ENCODE peak calls at places on chromosomes 5 and 9, in eight cellular contexts. U is fibroblast of lung, X is upper lobe of right lung, B is left ventricle myocardium inferior, G is heart right ventricle, V is colonic mucosa, T is ascending aorta, M is H9. R is an unnamed sample.

GRCh38 chr5:163682226-163682625 is 176.8 kb downstream of the MAT2B start:
- DNase-seq in T (no peak), G (no peak), X (no peak), U (peak; percentile 9), V (no peak), B (no peak), M (no peak), R (no peak)

GRCh38 chr9:2085719-2086515 is 70.8 kb downstream of the SMARCA2 start:
- DNase-seq in T (no peak), M (no peak), G (no peak), V (no peak), U (peak; percentile 47), X (no peak), B (no peak), R (no peak)

GRCh38 chr5:126015244-126016054 is 407.8 kb upstream of the GRAMD2B start:
- DNase-seq in G (no peak), X (no peak), V (no peak), M (no peak), T (no peak), U (peak; percentile 93), B (no peak), R (no peak)

GRCh38 chr9:15420796-15421195 is 1.9 kb upstream of the SNAPC3 start:
- DNase-seq in B (no peak), X (no peak), M (no peak), U (peak; percentile 17), G (no peak), T (no peak), V (no peak), R (no peak)

GRCh38 chr9:13915591-13916301 is 398.2 kb downstream of the NFIB start:
- DNase-seq in V (no peak), T (no peak), X (no peak), G (no peak), B (no peak), U (peak; percentile 76), M (no peak), R (no peak)

GRCh38 chr9:7115606-7116005 is 357.8 kb downstream of the KDM4C start:
- DNase-seq in B (no peak), U (no peak), T (no peak), G (no peak), M (no peak), V (no peak), X (no peak), R (no peak)

GRCh38 chr9:15104826-15105420 is 194.7 kb upstream of the FREM1 start:
- DNase-seq in X (no peak), U (peak; percentile 23), G (no peak), B (no peak), T (no peak), M (peak; percentile 41), V (peak; percentile 33), R (peak; percentile 8)

GRCh38 chr9:124621371-124622328 is 114.5 kb upstream of the NR5A1 start:
- DNase-seq in V (no peak), T (no peak), M (no peak), X (no peak), U (peak; percentile 84), G (no peak), B (no peak), R (no peak)

GRCh38 chr5:168282120-168282519 is 9.3 kb upstream of the WWC1 start:
- DNase-seq in M (peak; percentile 47), G (no peak), V (no peak), B (no peak), X (peak; percentile 82), U (peak; percentile 54), T (no peak), R (no peak)

GRCh38 chr5:61603211-61603908 is 271.3 kb downstream of the ZSWIM6 start:
- DNase-seq in T (no peak), G (peak; percentile 50), X (no peak), V (no peak), U (peak; percentile 48), B (peak; percentile 41), M (peak; percentile 44), R (no peak)

GRCh38 chr5:171162602-171163001 is 146.4 kb upstream of the TLX3 start:
- DNase-seq in U (peak; percentile 32), X (no peak), V (no peak), M (peak; percentile 76), B (no peak), T (no peak), G (no peak), R (no peak)

GRCh38 chr9:97479496-97480159 is 21.8 kb upstream of the TMOD1 start:
- DNase-seq in G (no peak), M (peak; percentile 33), X (no peak), V (no peak), T (no peak), B (no peak), U (no peak), R (no peak)

GRCh38 chr5:86465052-86465838 is 152.5 kb upstream of the COX7C start:
- DNase-seq in B (no peak), T (no peak), U (no peak), G (no peak), V (no peak), M (no peak), X (no peak), R (no peak)

DNA sequence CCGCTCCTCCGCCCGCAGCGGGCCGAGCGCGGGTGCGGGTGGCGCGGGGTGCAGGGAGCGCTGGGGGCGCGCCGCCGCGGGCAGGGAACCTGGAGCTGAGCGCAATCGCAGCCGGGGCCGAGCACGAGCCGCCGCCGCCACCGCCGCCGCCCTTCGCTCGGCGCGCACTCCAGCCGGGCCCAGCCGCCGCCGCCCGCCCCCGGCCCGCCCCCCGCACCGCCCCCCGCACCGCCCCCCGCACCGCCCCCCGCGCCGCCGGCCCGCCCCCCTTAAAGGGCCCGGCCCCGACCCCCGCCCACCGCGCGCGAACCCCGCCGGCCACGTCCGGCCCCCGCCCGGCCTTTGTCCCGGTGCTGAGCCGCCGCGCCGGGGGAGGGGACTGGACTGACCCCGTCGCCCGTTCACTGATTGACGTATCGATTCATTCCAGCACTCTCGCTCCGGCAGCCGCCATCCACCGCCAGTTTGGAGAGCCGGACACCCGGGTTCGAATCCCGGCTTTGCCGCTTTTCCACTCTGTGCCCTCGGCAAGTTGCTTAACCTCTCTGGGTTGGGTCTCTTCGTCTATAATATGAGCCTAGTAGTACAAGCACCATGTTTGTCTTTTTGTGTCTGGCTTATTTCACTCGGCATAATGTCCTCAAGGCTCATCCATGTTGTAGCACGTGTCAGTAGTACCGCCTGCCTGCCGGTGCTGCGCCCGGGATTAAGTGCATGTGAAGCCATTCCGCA is at the start of gene SH3PXD2B:
- DNase-seq in V (peak; percentile 72), B (peak; percentile 72), M (peak; percentile 85), U (peak; percentile 63), T (no peak), G (peak; percentile 69), X (peak; percentile 85), R (peak; percentile 22)
- H3K27ac ChIP-seq in V (peak within 1 kb of the TSS; percentile 81), B (peak within 1 kb of the TSS; percentile 86), M (no peak within 1 kb of the TSS), U (peak within 1 kb of the TSS; percentile 75), T (peak within 1 kb of the TSS; percentile 83), G (peak within 1 kb of the TSS; percentile 89), X (peak within 1 kb of the TSS; percentile 73), R (no peak within 1 kb of the TSS)

DNA sequence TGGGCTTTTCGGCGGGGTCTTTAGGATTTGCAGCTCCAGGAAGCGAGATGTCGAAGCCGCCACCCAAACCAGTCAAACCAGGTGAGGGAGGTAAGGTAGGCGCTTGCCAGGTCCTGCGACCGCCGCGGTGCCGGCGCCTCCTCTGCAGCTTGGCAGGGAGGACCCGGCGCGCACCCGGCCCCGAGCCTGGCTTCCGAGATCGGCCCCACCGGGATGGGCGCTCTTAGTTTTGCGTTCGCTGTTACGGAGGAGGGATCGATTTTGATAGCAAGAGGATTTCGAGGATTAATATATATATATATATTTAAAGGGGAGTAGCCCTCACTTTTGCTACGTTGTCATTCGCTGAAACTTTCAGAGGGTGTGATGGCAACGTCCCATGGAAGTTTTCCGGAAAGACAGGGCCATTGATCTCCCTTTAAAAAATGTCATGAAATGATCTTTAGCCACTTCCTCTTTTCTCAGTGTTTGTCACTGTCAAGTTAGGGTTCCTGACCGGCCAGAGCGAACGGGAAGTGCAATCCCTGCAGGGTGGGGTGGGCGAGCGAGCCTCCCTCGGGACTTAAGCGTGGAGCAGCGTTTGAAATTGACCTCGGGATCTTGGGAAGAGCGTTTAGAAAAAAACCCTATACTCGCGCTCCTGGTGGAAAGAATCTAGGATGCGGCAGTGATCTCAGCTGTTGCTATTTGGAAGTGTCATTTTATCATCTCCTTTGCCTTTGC is 493 bp downstream of the OSTF1 start:
- DNase-seq in B (peak; percentile 74), X (peak; percentile 87), U (peak; percentile 65), T (peak; percentile 33), V (peak; percentile 73), G (peak; percentile 75), M (peak; percentile 39), R (no peak)
- TF ChIP-seq CTCF in B (peak; percentile 53), X (no peak), U (peak; percentile 54), T (no peak), V (peak; percentile 9), G (peak; percentile 39), M (peak; percentile 48), R (no peak)

GRCh38 chr5:7876867-7877266 is 7.9 kb downstream of the MTRR start:
- DNase-seq in B (no peak), T (no peak), X (no peak), U (peak; percentile 71), G (no peak), M (no peak), V (no peak), R (no peak)
- H3K27ac ChIP-seq in B (no peak overlapping the region), T (no peak overlapping the region), X (no peak overlapping the region), U (no peak overlapping the region), G (no peak overlapping the region), M (no peak overlapping the region), V (no peak overlapping the region), R (no peak overlapping the region)

DNA sequence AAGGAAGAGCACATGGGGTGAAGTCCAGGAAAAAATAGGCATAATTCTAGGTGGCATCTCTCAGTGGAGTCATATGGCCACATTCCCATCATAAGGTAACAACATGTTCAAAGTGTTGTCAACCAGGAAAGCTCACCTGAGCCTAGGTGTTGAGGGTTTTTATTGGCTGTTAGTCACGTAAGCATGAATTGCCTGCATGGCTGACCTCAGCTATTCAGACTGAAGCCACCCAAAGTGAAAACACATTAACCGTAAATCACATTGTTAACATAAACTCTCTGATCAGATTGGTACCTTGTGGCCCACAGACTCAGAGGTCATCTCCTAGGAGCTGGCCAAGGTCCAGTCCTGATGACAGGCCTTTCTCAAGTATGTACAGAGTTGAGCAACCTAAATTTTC is 26.7 kb downstream of the SRFBP1 start:
- DNase-seq in M (no peak), B (no peak), X (no peak), T (no peak), U (no peak), V (no peak), G (no peak), R (no peak)
- TF ChIP-seq CTCF in M (no peak), B (no peak), X (no peak), T (no peak), U (no peak), V (no peak), G (no peak), R (no peak)

DNA sequence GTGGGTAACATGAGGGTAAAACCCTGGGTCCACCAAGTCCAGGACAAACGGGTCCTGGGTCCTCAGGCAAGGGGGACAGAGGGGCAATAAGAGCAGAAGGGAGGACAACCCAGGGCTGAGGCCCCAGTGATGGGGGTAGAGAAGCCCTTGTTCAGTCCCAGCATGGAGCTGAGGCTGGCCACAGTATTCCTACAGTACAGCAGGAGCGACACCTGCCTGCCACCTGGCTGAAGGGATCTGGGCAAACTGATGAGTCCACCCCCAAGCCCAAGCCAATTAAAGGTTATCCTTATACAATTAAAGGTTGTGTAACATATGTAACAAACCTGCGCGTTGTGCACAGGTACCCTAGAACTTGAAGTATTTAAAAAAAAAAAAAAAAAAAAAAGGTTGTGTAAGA is 97.7 kb upstream of the LRRTM2 start:
- DNase-seq in U (no peak), G (no peak), V (no peak), M (no peak), T (no peak), X (no peak), B (no peak), R (no peak)
- H3K27ac ChIP-seq in U (no peak overlapping the region), G (peak overlapping the region; percentile 29), V (no peak overlapping the region), M (no peak overlapping the region), T (peak overlapping the region; percentile 88), X (no peak overlapping the region), B (peak overlapping the region; percentile 85), R (no peak overlapping the region)

GRCh38 chr5:947626-948471 is 55.2 kb downstream of the TRIP13 start:
- DNase-seq in B (no peak), T (no peak), U (no peak), G (no peak), V (no peak), M (no peak), X (no peak), R (no peak)
- TF ChIP-seq CTCF in B (no peak), T (no peak), U (peak; percentile 23), G (no peak), V (no peak), M (no peak), X (no peak), R (no peak)